ENCODE peak calls at places on chromosomes 1 and 21, in four cellular contexts. H is thoracic aorta, W is mesendoderm, P is GM12865. Q is an unnamed sample.

GRCh38 chr1:151612506-151613274 is 840 bp downstream of the SNX27 start:
- DNase-seq in H (no peak), W (peak), P (peak), Q (peak)

GRCh38 chr1:210377934-210378333 is 49.2 kb downstream of the HHAT start:
- DNase-seq in H (no peak), W (no peak), P (no peak), Q (no peak)

GRCh38 chr1:40612345-40612831 is 53.1 kb downstream of the RIMS3 start:
- DNase-seq in H (peak), W (peak), P (peak), Q (peak)

GRCh38 chr21:26835027-26835713 is 10.0 kb downstream of the ADAMTS1 start:
- DNase-seq in H (no peak), W (peak), P (no peak), Q (no peak)

GRCh38 chr1:96464159-96464558 is 257.4 kb upstream of the PTBP2 start:
- DNase-seq in H (no peak), W (no peak), P (no peak), Q (no peak)

GRCh38 chr1:110612060-110612745 is 6.0 kb upstream of the KCNA2 start:
- DNase-seq in H (no peak), W (peak), P (no peak), Q (no peak)

GRCh38 chr1:173868266-173869107 is at the start of gene ZBTB37:
- DNase-seq in H (peak), W (peak), P (peak), Q (peak)

GRCh38 chr1:8370928-8371327 is 53.0 kb downstream of the SLC45A1 start:
- DNase-seq in H (no peak), W (no peak), P (no peak), Q (no peak)

GRCh38 chr1:58932820-58933598 is 149.2 kb upstream of the JUN start:
- DNase-seq in H (no peak), W (no peak), P (peak), Q (no peak)

GRCh38 chr1:12447301-12447700 is 170.7 kb downstream of the DHRS3 start:
- DNase-seq in H (no peak), W (no peak), P (no peak), Q (no peak)

GRCh38 chr1:48741380-48741779 is 35.3 kb downstream of the BEND5 start:
- DNase-seq in H (no peak), W (no peak), P (no peak), Q (no peak)

GRCh38 chr1:101996830-101997485 is at the start of gene OLFM3:
- DNase-seq in H (no peak), W (peak), P (peak), Q (peak)

GRCh38 chr1:173506437-173506836 is 29.3 kb downstream of the PRDX6 start:
- DNase-seq in H (no peak), W (peak), P (peak), Q (peak)